ENCODE peak calls at places on chromosomes 11 and 22, in seven cellular contexts. A is tibial nerve, P is stomach, H is uterus, N is Peyer's patch, X is A549, S is heart left ventricle. U is an unnamed sample.
A peak's percentile ranks its signal among the peaks of the same experiment; 100 is the strongest.

GRCh38 chr11:124865902-124866851 is 945 bp downstream of the ROBO3 start:
- DNase-seq in A (no peak), P (peak; percentile 59), H (no peak), N (peak; percentile 63), X (peak; percentile 64), S (peak; percentile 31), U (peak; percentile 40)

GRCh38 chr11:10454902-10455631 is at the start of gene AMPD3:
- DNase-seq in A (no peak), P (no peak), H (peak; percentile 80), N (peak; percentile 63), X (peak; percentile 84), S (no peak), U (peak; percentile 91)

GRCh38 chr11:78282821-78283220 is 94.1 kb downstream of the USP35 start:
- DNase-seq in A (no peak), P (no peak), H (no peak), N (no peak), X (no peak), S (no peak), U (no peak)

GRCh38 chr11:79393362-79394043 is 47.3 kb downstream of the TENM4 start:
- DNase-seq in A (no peak), P (no peak), H (no peak), N (no peak), X (no peak), S (no peak), U (no peak)

GRCh38 chr11:107769189-107769588 is 57.3 kb upstream of the SLN start:
- DNase-seq in A (no peak), P (no peak), H (no peak), N (no peak), X (no peak), S (no peak), U (no peak)

GRCh38 chr22:29780781-29781676 is 13.9 kb downstream of the UQCR10 start:
- DNase-seq in A (no peak), P (no peak), H (no peak), N (no peak), X (no peak), S (peak; percentile 49), U (peak; percentile 24)

GRCh38 chr22:22552630-22553029 is 6.4 kb downstream of the PRAME start:
- DNase-seq in A (no peak), P (no peak), H (no peak), N (no peak), X (no peak), S (no peak), U (no peak)

GRCh38 chr11:44327730-44328691 is 18.1 kb upstream of the ALX4 start:
- DNase-seq in A (no peak), P (no peak), H (no peak), N (no peak), X (no peak), S (no peak), U (no peak)

GRCh38 chr22:50422961-50423815 is 51.6 kb downstream of the SBF1 start:
- DNase-seq in A (no peak), P (no peak), H (no peak), N (no peak), X (no peak), S (no peak), U (no peak)

GRCh38 chr22:22377335-22377734 is 131.2 kb downstream of the ZNF280B start:
- DNase-seq in A (no peak), P (no peak), H (no peak), N (no peak), X (no peak), S (no peak), U (no peak)

GRCh38 chr22:25453557-25453956 is 110.9 kb upstream of the GRK3 start:
- DNase-seq in A (no peak), P (no peak), H (no peak), N (no peak), X (no peak), S (no peak), U (no peak)

GRCh38 chr11:77473001-77473800 is 693 bp downstream of the PAK1 start:
- DNase-seq in A (no peak), P (peak; percentile 62), H (peak; percentile 41), N (peak; percentile 66), X (peak; percentile 31), S (peak; percentile 40), U (peak; percentile 43)

GRCh38 chr11:59088164-59088563 is 2.1 kb downstream of the GLYATL1B start:
- DNase-seq in A (no peak), P (no peak), H (no peak), N (no peak), X (no peak), S (no peak), U (no peak)

GRCh38 chr11:31940396-31941037 is 129.4 kb upstream of the PAX6 start:
- DNase-seq in A (no peak), P (no peak), H (no peak), N (no peak), X (no peak), S (peak; percentile 54), U (peak; percentile 29)

GRCh38 chr11:104120493-104121200 is 43.3 kb downstream of the PDGFD start:
- DNase-seq in A (no peak), P (no peak), H (no peak), N (no peak), X (no peak), S (no peak), U (no peak)

GRCh38 chr11:108135845-108136599 is 14.7 kb downstream of the ACAT1 start:
- DNase-seq in A (no peak), P (no peak), H (no peak), N (no peak), X (no peak), S (no peak), U (no peak)

GRCh38 chr22:33969052-33969451 is 48.8 kb upstream of the LARGE1 start:
- DNase-seq in A (no peak), P (no peak), H (no peak), N (no peak), X (no peak), S (no peak), U (no peak)

GRCh38 chr22:37241351-37242142 is 2.5 kb downstream of the RAC2 start:
- DNase-seq in A (no peak), P (peak; percentile 45), H (no peak), N (peak; percentile 77), X (no peak), S (no peak), U (peak; percentile 16)

GRCh38 chr22:17860220-17860965 is 86.1 kb upstream of the BID start:
- DNase-seq in A (no peak), P (no peak), H (no peak), N (no peak), X (no peak), S (peak; percentile 62), U (no peak)

GRCh38 chr11:93329936-93330445 is 551 bp upstream of the DEUP1 start:
- DNase-seq in A (no peak), P (no peak), H (no peak), N (no peak), X (peak; percentile 2), S (no peak), U (peak; percentile 60)

GRCh38 chr22:26162961-26163360 is 6.3 kb upstream of the SEZ6L start:
- DNase-seq in A (no peak), P (no peak), H (no peak), N (no peak), X (no peak), S (no peak), U (no peak)

GRCh38 chr11:44365616-44366015 is 55.7 kb upstream of the ALX4 start:
- DNase-seq in A (no peak), P (no peak), H (no peak), N (no peak), X (no peak), S (no peak), U (no peak)

GRCh38 chr22:35452810-35453743 is 53.1 kb downstream of the MCM5 start:
- DNase-seq in A (no peak), P (no peak), H (no peak), N (no peak), X (no peak), S (no peak), U (no peak)

GRCh38 chr11:97722065-97722464 is 1298.7 kb upstream of the CNTN5 start:
- DNase-seq in A (no peak), P (no peak), H (no peak), N (no peak), X (no peak), S (peak; percentile 67), U (no peak)

GRCh38 chr11:30244255-30244654 is 13.4 kb downstream of the FSHB start:
- DNase-seq in A (no peak), P (no peak), H (no peak), N (no peak), X (peak; percentile 4), S (no peak), U (no peak)

GRCh38 chr11:34027516-34028406 is 23.8 kb upstream of the CAPRIN1 start:
- DNase-seq in A (no peak), P (peak; percentile 66), H (no peak), N (peak; percentile 74), X (no peak), S (no peak), U (no peak)

GRCh38 chr11:96241351-96241841 is 101.6 kb downstream of the MAML2 start:
- DNase-seq in A (no peak), P (no peak), H (no peak), N (peak; percentile 48), X (no peak), S (no peak), U (no peak)

GRCh38 chr11:59173080-59173963 is 1.4 kb downstream of the DTX4 start:
- DNase-seq in A (no peak), P (peak; percentile 35), H (peak; percentile 38), N (peak; percentile 57), X (no peak), S (no peak), U (no peak)

GRCh38 chr11:29093416-29093815 is 923.4 kb downstream of the KCNA4 start:
- DNase-seq in A (no peak), P (no peak), H (no peak), N (no peak), X (peak; percentile 33), S (no peak), U (no peak)

GRCh38 chr11:63521896-63522295 is 14.7 kb upstream of the PLAAT4 start:
- DNase-seq in A (no peak), P (no peak), H (no peak), N (no peak), X (no peak), S (no peak), U (no peak)
- H3K9me3 ChIP-seq in A (no peaks in the 10 kb centered on the region), P (peaks cover 4% of the 10 kb centered on the region), H (no peaks in the 10 kb centered on the region), N (no peaks in the 10 kb centered on the region), X (peaks cover 14% of the 10 kb centered on the region), S (no peaks in the 10 kb centered on the region), U (no peaks in the 10 kb centered on the region)

GRCh38 chr11:215581-216037 is 8.1 kb downstream of the RIC8A start:
- DNase-seq in A (no peak), P (peak; percentile 18), H (no peak), N (peak; percentile 36), X (no peak), S (no peak), U (peak; percentile 49)
- TF ChIP-seq POLR2A in A (no peak), P (no peak), H (no peak), N (no peak), X (no peak), S (no peak), U (no peak)

DNA sequence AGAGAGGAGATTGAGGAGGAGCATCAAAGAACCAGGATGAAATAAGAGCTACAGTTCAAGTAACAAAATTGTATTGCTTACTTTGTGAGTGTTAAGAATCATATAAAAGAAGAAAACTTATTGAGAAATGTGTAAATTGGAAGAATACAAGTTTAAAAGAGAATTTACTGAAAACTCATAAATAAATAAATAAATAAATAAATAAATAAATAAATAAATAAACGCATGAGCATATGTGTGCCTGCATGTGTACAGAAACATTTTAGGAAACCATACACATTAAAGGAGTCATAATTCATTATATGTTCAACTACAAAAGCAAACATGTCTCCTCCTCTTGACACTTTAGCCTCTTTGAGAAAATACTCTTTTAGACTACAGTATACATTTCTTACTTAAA is 42.6 kb downstream of the CNTN5 start:
- DNase-seq in A (no peak), P (no peak), H (no peak), N (no peak), X (no peak), S (no peak), U (no peak)
- H3K9me3 ChIP-seq in A (no peaks in the 10 kb centered on the region), P (no peaks in the 10 kb centered on the region), H (no peaks in the 10 kb centered on the region), N (no peaks in the 10 kb centered on the region), X (no peaks in the 10 kb centered on the region), S (no peaks in the 10 kb centered on the region), U (no peaks in the 10 kb centered on the region)

GRCh38 chr11:86037743-86038142 is 31.1 kb downstream of the PICALM start:
- DNase-seq in A (no peak), P (no peak), H (no peak), N (no peak), X (no peak), S (no peak), U (no peak)
- TF ChIP-seq POLR2A in A (no peak), P (no peak), H (no peak), N (no peak), X (no peak), S (no peak), U (no peak)